ENCODE peak calls at places on chromosomes 4 and X, in six cellular contexts. O is HEK293T, I is MM.1S, C is astrocyte of the spinal cord, S is NCI-H69, N is fibroblast of gingiva. P is an unnamed sample.
A peak's percentile ranks its signal among the peaks of the same experiment; 100 is the strongest.

GRCh38 chr4:122688529-122688928 is 44.0 kb upstream of the BBS12 start:
- DNase-seq in N (no peak), I (no peak), C (no peak), O (no peak), S (no peak), P (no peak)

GRCh38 chr4:98447648-98448047 is 186.5 kb downstream of the RAP1GDS1 start:
- DNase-seq in C (no peak), I (no peak), S (no peak), N (no peak), O (no peak), P (no peak)

GRCh38 chr4:144750348-144750747 is 104.4 kb downstream of the HHIP start:
- DNase-seq in S (peak; percentile 75), N (no peak), C (no peak), I (no peak), O (no peak), P (no peak)

GRCh38 chr4:931194-931959 is 739 bp downstream of the GAK start:
- DNase-seq in N (peak; percentile 30), C (no peak), S (no peak), O (no peak), I (no peak), P (peak; percentile 59)

GRCh38 chr4:16418814-16419213 is 192.5 kb upstream of the TAPT1 start:
- DNase-seq in O (no peak), C (peak; percentile 73), S (no peak), N (no peak), I (no peak), P (peak; percentile 7)

GRCh38 chrX:13377537-13377936 is 57.7 kb upstream of the ATXN3L start:
- DNase-seq in S (peak; percentile 95), C (peak; percentile 84), O (no peak), N (peak; percentile 75), I (no peak), P (peak; percentile 63)

GRCh38 chr4:184313710-184314659 is 96.3 kb upstream of the ENPP6 start:
- DNase-seq in O (no peak), I (no peak), C (no peak), S (no peak), N (no peak), P (no peak)

GRCh38 chrX:41027388-41027787 is 57.9 kb upstream of the USP9X start:
- DNase-seq in C (peak; percentile 55), I (no peak), S (peak; percentile 67), N (peak; percentile 63), O (no peak), P (peak; percentile 70)

GRCh38 chrX:110836982-110837381 is 41.4 kb upstream of the CHRDL1 start:
- DNase-seq in C (no peak), S (peak; percentile 57), N (no peak), I (no peak), O (peak; percentile 42), P (no peak)

GRCh38 chr4:85842540-85842939 is 367.6 kb downstream of the ARHGAP24 start:
- DNase-seq in C (peak; percentile 63), S (peak; percentile 24), O (no peak), I (no peak), N (peak; percentile 81), P (no peak)

GRCh38 chr4:11698846-11699590 is 270.3 kb upstream of the HS3ST1 start:
- DNase-seq in N (no peak), I (no peak), O (no peak), S (peak; percentile 60), C (peak; percentile 70), P (peak; percentile 63)

GRCh38 chrX:43557792-43558191 is 98.3 kb upstream of the MAOA start:
- DNase-seq in I (peak; percentile 57), O (peak; percentile 46), S (peak; percentile 26), C (peak; percentile 57), N (peak; percentile 34), P (peak; percentile 69)

GRCh38 chr4:112063260-112063659 is 82.0 kb upstream of the FAM241A start:
- DNase-seq in S (peak; percentile 8), N (no peak), I (no peak), C (no peak), O (no peak), P (no peak)

GRCh38 chrX:21638311-21638710 is 19.8 kb downstream of the KLHL34 start:
- DNase-seq in N (no peak), O (no peak), I (no peak), C (peak; percentile 37), S (no peak), P (no peak)

GRCh38 chr4:3803946-3804345 is 37.8 kb downstream of the ADRA2C start:
- DNase-seq in N (no peak), O (no peak), I (no peak), C (no peak), S (no peak), P (no peak)

GRCh38 chr4:2182981-2183380 is 58.9 kb downstream of the HAUS3 start:
- DNase-seq in I (no peak), S (no peak), C (no peak), N (no peak), O (no peak), P (no peak)

GRCh38 chr4:131974730-131975129 is 1174.4 kb upstream of the PCDH10 start:
- DNase-seq in O (no peak), C (peak; percentile 9), I (no peak), N (no peak), S (no peak), P (peak; percentile 43)

GRCh38 chr4:140754918-140755810 is 1.0 kb downstream of the TBC1D9 start:
- DNase-seq in O (no peak), N (no peak), S (peak; percentile 57), I (no peak), C (no peak), P (no peak)

GRCh38 chrX:12997898-12998687 is 23.2 kb downstream of the TMSB4X start:
- DNase-seq in O (no peak), N (no peak), S (peak; percentile 5), I (no peak), C (no peak), P (no peak)

GRCh38 chr4:151659631-151660030 is 101.2 kb downstream of the GATB start:
- DNase-seq in O (no peak), N (peak; percentile 36), I (no peak), C (peak; percentile 62), S (no peak), P (no peak)

GRCh38 chr4:19832388-19832787 is 419.3 kb upstream of the SLIT2 start:
- DNase-seq in N (no peak), S (no peak), C (peak; percentile 20), O (no peak), I (no peak), P (no peak)

GRCh38 chr4:184937745-184938144 is 80.5 kb upstream of the HELT start:
- DNase-seq in O (no peak), S (peak; percentile 4), C (no peak), I (no peak), N (no peak), P (no peak)

GRCh38 chrX:101370888-101371504 is 15.0 kb downstream of the BTK start:
- DNase-seq in O (no peak), S (no peak), C (no peak), I (peak; percentile 21), N (no peak), P (no peak)

GRCh38 chr4:136336479-136336878 is 1195.8 kb downstream of the PCDH18 start:
- DNase-seq in I (no peak), O (no peak), N (no peak), C (no peak), S (no peak), P (no peak)

GRCh38 chr4:71711044-71711984 is 72.6 kb downstream of the GC start:
- DNase-seq in O (no peak), I (no peak), N (no peak), C (no peak), S (peak; percentile 0), P (no peak)

GRCh38 chrX:51144828-51145442 is 187.7 kb upstream of the NUDT10 start:
- DNase-seq in S (peak; percentile 42), N (no peak), I (peak; percentile 34), C (peak; percentile 5), O (peak; percentile 57), P (peak; percentile 30)

GRCh38 chrX:82320554-82320953 is 1118.7 kb downstream of the SH3BGRL start:
- DNase-seq in C (no peak), N (no peak), O (no peak), S (no peak), I (no peak), P (no peak)

GRCh38 chr4:88138561-88138960 is 19.9 kb downstream of the ABCG2 start:
- DNase-seq in N (peak; percentile 83), S (no peak), C (peak; percentile 59), I (no peak), O (no peak), P (peak; percentile 72)

GRCh38 chrX:9942086-9942485 is 25.1 kb upstream of the CLDN34 start:
- DNase-seq in S (no peak), O (no peak), N (no peak), I (peak; percentile 67), C (no peak), P (no peak)